ENCODE peak calls at places on chromosome 4, in six cellular contexts. One of them, this sample, is unnamed.
A peak's percentile ranks its signal among the peaks of the same experiment; 100 is the strongest.

GRCh38 chr4:108465886-108466491 is 154.4 kb upstream of the RPL34 start:
- DNase-seq in naive B cell: no peak
- DNase-seq in putamen: no peak
- DNase-seq in EL: peak; percentile 7
- DNase-seq in NCI-H2029: no peak
- DNase-seq in PC-3: no peak
- DNase-seq in this sample: no peak

GRCh38 chr4:70868778-70869177 is 29.1 kb upstream of the GRSF1 start:
- DNase-seq in naive B cell: no peak
- DNase-seq in putamen: no peak
- DNase-seq in EL: no peak
- DNase-seq in NCI-H2029: no peak
- DNase-seq in PC-3: no peak
- DNase-seq in this sample: no peak

GRCh38 chr4:184317234-184317918 is 99.7 kb upstream of the ENPP6 start:
- DNase-seq in naive B cell: no peak
- DNase-seq in putamen: no peak
- DNase-seq in EL: no peak
- DNase-seq in NCI-H2029: no peak
- DNase-seq in PC-3: no peak
- DNase-seq in this sample: no peak

GRCh38 chr4:76083386-76083785 is 8.9 kb downstream of the ART3 start:
- DNase-seq in naive B cell: no peak
- DNase-seq in putamen: no peak
- DNase-seq in EL: no peak
- DNase-seq in NCI-H2029: no peak
- DNase-seq in PC-3: no peak
- DNase-seq in this sample: no peak

GRCh38 chr4:108794136-108794535 is 31.3 kb upstream of the ETNPPL start:
- DNase-seq in naive B cell: no peak
- DNase-seq in putamen: peak; percentile 31
- DNase-seq in EL: peak; percentile 14
- DNase-seq in NCI-H2029: no peak
- DNase-seq in PC-3: no peak
- DNase-seq in this sample: no peak

GRCh38 chr4:10917475-10918103 is 233.0 kb upstream of the CLNK start:
- DNase-seq in naive B cell: no peak
- DNase-seq in putamen: no peak
- DNase-seq in EL: no peak
- DNase-seq in NCI-H2029: peak; percentile 91
- DNase-seq in PC-3: no peak
- DNase-seq in this sample: no peak

GRCh38 chr4:122914292-122914904 is 8.0 kb downstream of the NUDT6 start:
- DNase-seq in naive B cell: no peak
- DNase-seq in putamen: no peak
- DNase-seq in EL: peak; percentile 52
- DNase-seq in NCI-H2029: no peak
- DNase-seq in PC-3: peak; percentile 58
- DNase-seq in this sample: no peak

GRCh38 chr4:37383579-37384229 is 139.2 kb downstream of the NWD2 start:
- DNase-seq in naive B cell: no peak
- DNase-seq in putamen: no peak
- DNase-seq in EL: peak; percentile 17
- DNase-seq in NCI-H2029: no peak
- DNase-seq in PC-3: peak; percentile 73
- DNase-seq in this sample: no peak

GRCh38 chr4:158020175-158020574 is 152.7 kb downstream of the GASK1B start:
- DNase-seq in naive B cell: no peak
- DNase-seq in putamen: no peak
- DNase-seq in EL: peak; percentile 90
- DNase-seq in NCI-H2029: no peak
- DNase-seq in PC-3: peak; percentile 75
- DNase-seq in this sample: no peak

GRCh38 chr4:142846729-142847606 is 867 bp upstream of the INPP4B start:
- DNase-seq in naive B cell: peak; percentile 28
- DNase-seq in putamen: peak; percentile 59
- DNase-seq in EL: no peak
- DNase-seq in NCI-H2029: peak; percentile 44
- DNase-seq in PC-3: peak; percentile 90
- DNase-seq in this sample: no peak

GRCh38 chr4:88411491-88412101 is 32.9 kb downstream of the HERC6 start:
- DNase-seq in naive B cell: no peak
- DNase-seq in putamen: no peak
- DNase-seq in EL: no peak
- DNase-seq in NCI-H2029: no peak
- DNase-seq in PC-3: no peak
- DNase-seq in this sample: no peak

GRCh38 chr4:149987330-149987751 is 90.9 kb upstream of the DCLK2 start:
- DNase-seq in naive B cell: no peak
- DNase-seq in putamen: no peak
- DNase-seq in EL: no peak
- DNase-seq in NCI-H2029: peak; percentile 34
- DNase-seq in PC-3: no peak
- DNase-seq in this sample: no peak

GRCh38 chr4:38519671-38520070 is 144.3 kb upstream of the KLF3 start:
- DNase-seq in naive B cell: no peak
- DNase-seq in putamen: peak; percentile 24
- DNase-seq in EL: no peak
- DNase-seq in NCI-H2029: no peak
- DNase-seq in PC-3: no peak
- DNase-seq in this sample: no peak

GRCh38 chr4:5712517-5712916 is 1.5 kb downstream of the EVC start:
- DNase-seq in naive B cell: no peak
- DNase-seq in putamen: no peak
- DNase-seq in EL: peak; percentile 82
- DNase-seq in NCI-H2029: no peak
- DNase-seq in PC-3: peak; percentile 62
- DNase-seq in this sample: no peak

GRCh38 chr4:107349732-107350131 is 313.6 kb upstream of the DKK2 start:
- DNase-seq in naive B cell: no peak
- DNase-seq in putamen: no peak
- DNase-seq in EL: no peak
- DNase-seq in NCI-H2029: no peak
- DNase-seq in PC-3: no peak
- DNase-seq in this sample: no peak

GRCh38 chr4:88592600-88593448 is 544 bp downstream of the HERC3 start:
- DNase-seq in naive B cell: peak; percentile 76
- DNase-seq in putamen: peak; percentile 81
- DNase-seq in EL: peak; percentile 72
- DNase-seq in NCI-H2029: peak; percentile 57
- DNase-seq in PC-3: peak; percentile 83
- DNase-seq in this sample: no peak

GRCh38 chr4:6494431-6495295 is 22.2 kb upstream of the PPP2R2C start:
- DNase-seq in naive B cell: no peak
- DNase-seq in putamen: no peak
- DNase-seq in EL: no peak
- DNase-seq in NCI-H2029: no peak
- DNase-seq in PC-3: no peak
- DNase-seq in this sample: no peak

GRCh38 chr4:16897991-16898827 is at the start of gene LDB2:
- DNase-seq in naive B cell: no peak
- DNase-seq in putamen: peak; percentile 74
- DNase-seq in EL: peak; percentile 82
- DNase-seq in NCI-H2029: no peak
- DNase-seq in PC-3: no peak
- DNase-seq in this sample: no peak

GRCh38 chr4:3069661-3070199 is 4.6 kb downstream of the HTT-AS start:
- DNase-seq in naive B cell: no peak
- DNase-seq in putamen: no peak
- DNase-seq in EL: no peak
- DNase-seq in NCI-H2029: no peak
- DNase-seq in PC-3: no peak
- DNase-seq in this sample: no peak

GRCh38 chr4:113106076-113106475 is 56.6 kb downstream of the ANK2 start:
- DNase-seq in naive B cell: no peak
- DNase-seq in putamen: peak; percentile 65
- DNase-seq in EL: peak; percentile 43
- DNase-seq in NCI-H2029: no peak
- DNase-seq in PC-3: peak; percentile 57
- DNase-seq in this sample: no peak

GRCh38 chr4:4854649-4855292 is 4.7 kb upstream of the MSX1 start:
- DNase-seq in naive B cell: no peak
- DNase-seq in putamen: no peak
- DNase-seq in EL: no peak
- DNase-seq in NCI-H2029: no peak
- DNase-seq in PC-3: no peak
- DNase-seq in this sample: no peak

GRCh38 chr4:169102011-169102410 is 92.0 kb upstream of the CBR4 start:
- DNase-seq in naive B cell: no peak
- DNase-seq in putamen: no peak
- DNase-seq in EL: no peak
- DNase-seq in NCI-H2029: no peak
- DNase-seq in PC-3: no peak
- DNase-seq in this sample: no peak

GRCh38 chr4:3224971-3225850 is 23.7 kb upstream of the MSANTD1 start:
- DNase-seq in naive B cell: no peak
- DNase-seq in putamen: no peak
- DNase-seq in EL: no peak
- DNase-seq in NCI-H2029: no peak
- DNase-seq in PC-3: no peak
- DNase-seq in this sample: no peak

GRCh38 chr4:57051100-57051499 is 59.1 kb downstream of the IGFBP7 start:
- DNase-seq in naive B cell: no peak
- DNase-seq in putamen: no peak
- DNase-seq in EL: no peak
- DNase-seq in NCI-H2029: no peak
- DNase-seq in PC-3: no peak
- DNase-seq in this sample: no peak

GRCh38 chr4:40264995-40265909 is 68.4 kb downstream of the RHOH start:
- DNase-seq in naive B cell: no peak
- DNase-seq in putamen: no peak
- DNase-seq in EL: peak; percentile 16
- DNase-seq in NCI-H2029: peak; percentile 3
- DNase-seq in PC-3: no peak
- DNase-seq in this sample: peak; percentile 46

GRCh38 chr4:72110886-72111285 is 79.1 kb downstream of the NPFFR2 start:
- DNase-seq in naive B cell: no peak
- DNase-seq in putamen: no peak
- DNase-seq in EL: no peak
- DNase-seq in NCI-H2029: no peak
- DNase-seq in PC-3: peak; percentile 83
- DNase-seq in this sample: no peak